ENCODE peak calls at places on chromosomes 6 and 20, in eight cellular contexts. J is frontal cortex; D is psoas muscle; L is amygdala; N is HuH-7.5; Q is stimulated activated CD4-positive, alpha-beta T cell treated with anti-CD3 and anti-CD28 coated beads, Interleukin-15, amount 100 ng/mL, for 48 hours; R is Calu3; S is naive B cell. C is an unnamed sample.

GRCh38 chr6:131960371-131961133 is 9.4 kb upstream of the CCN2 start:
- DNase-seq in J (no peak), D (no peak), L (no peak), N (no peak), Q (no peak), R (no peak), S (no peak), C (no peak)

GRCh38 chr20:38139156-38139912 is 25.7 kb downstream of the TGM2 start:
- DNase-seq in J (no peak), D (no peak), L (no peak), N (no peak), Q (no peak), R (no peak), S (no peak), C (no peak)

GRCh38 chr6:137277971-137278602 is 58.9 kb upstream of the IFNGR1 start:
- DNase-seq in J (no peak), D (no peak), L (no peak), N (no peak), Q (no peak), R (no peak), S (no peak), C (no peak)

GRCh38 chr6:144278659-144279314 is 6.3 kb upstream of the UTRN start:
- DNase-seq in J (no peak), D (no peak), L (no peak), N (no peak), Q (no peak), R (no peak), S (no peak), C (no peak)

GRCh38 chr20:40868568-40869223 is 159.9 kb upstream of the TOP1 start:
- DNase-seq in J (peak; percentile 28), D (peak; percentile 23), L (peak; percentile 4), N (no peak), Q (no peak), R (no peak), S (no peak), C (peak; percentile 68)

GRCh38 chr6:119201486-119201885 is 123.0 kb upstream of the FAM184A start:
- DNase-seq in J (no peak), D (no peak), L (no peak), N (no peak), Q (no peak), R (no peak), S (no peak), C (no peak)

GRCh38 chr6:149118737-149119653 is 198.5 kb upstream of the TAB2 start:
- DNase-seq in J (no peak), D (no peak), L (no peak), N (no peak), Q (no peak), R (no peak), S (no peak), C (no peak)

GRCh38 chr6:169487579-169488205 is 214.1 kb downstream of the WDR27 start:
- DNase-seq in J (no peak), D (no peak), L (no peak), N (no peak), Q (no peak), R (peak; percentile 15), S (no peak), C (no peak)

GRCh38 chr6:78607188-78607587 is 260.2 kb upstream of the IRAK1BP1 start:
- DNase-seq in J (no peak), D (no peak), L (no peak), N (no peak), Q (no peak), R (no peak), S (no peak), C (no peak)

GRCh38 chr20:37230200-37230599 is 31.4 kb downstream of the GHRH start:
- DNase-seq in J (no peak), D (no peak), L (no peak), N (no peak), Q (no peak), R (no peak), S (no peak), C (no peak)

GRCh38 chr20:11813106-11813890 is 104.4 kb upstream of the BTBD3 start:
- DNase-seq in J (no peak), D (no peak), L (no peak), N (no peak), Q (no peak), R (no peak), S (no peak), C (no peak)

GRCh38 chr6:90217621-90218496 is 78.8 kb downstream of the BACH2 start:
- DNase-seq in J (no peak), D (no peak), L (no peak), N (peak; percentile 25), Q (no peak), R (peak; percentile 67), S (no peak), C (no peak)

GRCh38 chr6:32108094-32108627 is 977 bp downstream of the TNXB start:
- DNase-seq in J (peak; percentile 36), D (peak; percentile 73), L (no peak), N (no peak), Q (no peak), R (no peak), S (no peak), C (no peak)

GRCh38 chr6:10202581-10202980 is 212.3 kb downstream of the TFAP2A start:
- DNase-seq in J (no peak), D (no peak), L (no peak), N (no peak), Q (no peak), R (no peak), S (no peak), C (no peak)

GRCh38 chr20:19253316-19253715 is 40.9 kb downstream of the SLC24A3 start:
- DNase-seq in J (no peak), D (no peak), L (no peak), N (no peak), Q (no peak), R (no peak), S (no peak), C (no peak)

GRCh38 chr20:63497946-63498935 is 642 bp downstream of the EEF1A2 start:
- DNase-seq in J (peak; percentile 66), D (peak; percentile 82), L (no peak), N (no peak), Q (no peak), R (peak; percentile 92), S (no peak), C (no peak)

GRCh38 chr6:24492475-24492874 is 2.3 kb upstream of the ALDH5A1 start:
- DNase-seq in J (no peak), D (no peak), L (no peak), N (no peak), Q (no peak), R (peak; percentile 63), S (no peak), C (no peak)

GRCh38 chr20:22763257-22763906 is 179.0 kb upstream of the FOXA2 start:
- DNase-seq in J (no peak), D (no peak), L (no peak), N (no peak), Q (no peak), R (no peak), S (no peak), C (no peak)

GRCh38 chr20:41149679-41150131 is 12.4 kb downstream of the PLCG1 start:
- DNase-seq in J (no peak), D (peak; percentile 13), L (no peak), N (no peak), Q (no peak), R (no peak), S (no peak), C (no peak)

GRCh38 chr6:10395946-10396577 is 18.8 kb downstream of the TFAP2A start:
- DNase-seq in J (no peak), D (no peak), L (no peak), N (no peak), Q (no peak), R (no peak), S (no peak), C (no peak)

GRCh38 chr6:11275598-11275997 is 43.1 kb upstream of the NEDD9 start:
- DNase-seq in J (no peak), D (no peak), L (no peak), N (peak; percentile 25), Q (no peak), R (peak; percentile 57), S (peak; percentile 14), C (no peak)

GRCh38 chr6:162917506-162917905 is 189.7 kb downstream of the PACRG start:
- DNase-seq in J (no peak), D (no peak), L (no peak), N (no peak), Q (no peak), R (no peak), S (no peak), C (peak; percentile 23)

GRCh38 chr6:85079761-85080160 is 315.4 kb upstream of the TBX18 start:
- DNase-seq in J (no peak), D (no peak), L (no peak), N (no peak), Q (no peak), R (no peak), S (no peak), C (no peak)

GRCh38 chr20:20548527-20549266 is 163.7 kb downstream of the RALGAPA2 start:
- DNase-seq in J (no peak), D (no peak), L (no peak), N (peak; percentile 22), Q (no peak), R (peak; percentile 1), S (no peak), C (no peak)

GRCh38 chr6:38554700-38555413 is 84.9 kb downstream of the BTBD9 start:
- DNase-seq in J (no peak), D (no peak), L (no peak), N (no peak), Q (no peak), R (no peak), S (no peak), C (no peak)

GRCh38 chr20:57507477-57507876 is 17.5 kb downstream of the CTCFL start:
- DNase-seq in J (no peak), D (peak; percentile 46), L (peak; percentile 50), N (no peak), Q (no peak), R (no peak), S (no peak), C (no peak)

GRCh38 chr6:28489366-28490190 is 26.0 kb downstream of the GPX6 start:
- DNase-seq in J (peak; percentile 39), D (peak; percentile 41), L (no peak), N (peak; percentile 31), Q (peak; percentile 31), R (no peak), S (no peak), C (peak; percentile 62)

GRCh38 chr20:59537991-59538390 is 66.3 kb upstream of the PHACTR3 start:
- DNase-seq in J (no peak), D (no peak), L (no peak), N (no peak), Q (no peak), R (no peak), S (no peak), C (no peak)

GRCh38 chr6:4848382-4849068 is 72.3 kb downstream of the CDYL start:
- DNase-seq in J (no peak), D (no peak), L (no peak), N (no peak), Q (no peak), R (peak; percentile 10), S (peak; percentile 7), C (no peak)

GRCh38 chr20:62317167-62317655 is 14.4 kb downstream of the ADRM1 start:
- DNase-seq in J (no peak), D (no peak), L (no peak), N (no peak), Q (no peak), R (no peak), S (no peak), C (no peak)

GRCh38 chr6:122977180-122977579 is 18.9 kb upstream of the CLVS2 start:
- DNase-seq in J (no peak), D (no peak), L (no peak), N (no peak), Q (no peak), R (no peak), S (no peak), C (no peak)

GRCh38 chr6:119195204-119195603 is 116.7 kb upstream of the FAM184A start:
- DNase-seq in J (no peak), D (no peak), L (no peak), N (no peak), Q (no peak), R (no peak), S (no peak), C (no peak)

GRCh38 chr6:112311950-112312547 is 35.1 kb upstream of the RFPL4B start:
- DNase-seq in J (peak; percentile 35), D (no peak), L (no peak), N (no peak), Q (no peak), R (no peak), S (peak; percentile 7), C (no peak)

GRCh38 chr6:23446394-23447001 is 679.5 kb upstream of the NRSN1 start:
- DNase-seq in J (peak; percentile 12), D (no peak), L (no peak), N (no peak), Q (no peak), R (peak; percentile 23), S (no peak), C (peak; percentile 30)